ENCODE peak calls at places on chromosomes 1 and 21, in six cellular contexts. E, S, G, N, J and Z are unnamed samples.

GRCh38 chr1:75712306-75712705 is 12.2 kb upstream of the ACADM start:
- DNase-seq in E (no peak), S (no peak), J (no peak), N (no peak), G (no peak), Z (no peak)

GRCh38 chr1:93171549-93172050 is 8.6 kb downstream of the TMED5 start:
- DNase-seq in N (no peak), E (no peak), S (peak), J (no peak), G (no peak), Z (no peak)

GRCh38 chr1:173009597-173009996 is 41.1 kb downstream of the TNFSF18 start:
- DNase-seq in J (no peak), S (no peak), N (no peak), E (no peak), G (no peak), Z (no peak)

GRCh38 chr21:39687069-39687468 is 57.9 kb upstream of the IGSF5 start:
- DNase-seq in N (no peak), G (no peak), S (no peak), J (no peak), E (no peak), Z (no peak)

GRCh38 chr1:17618558-17619247 is 79.2 kb downstream of the ARHGEF10L start:
- DNase-seq in G (no peak), J (no peak), N (no peak), E (no peak), S (no peak), Z (no peak)

GRCh38 chr1:201881617-201882016 is 7.1 kb upstream of the SHISA4 start:
- DNase-seq in G (no peak), E (no peak), S (no peak), N (no peak), J (no peak), Z (no peak)

GRCh38 chr1:221555689-221556433 is 186.0 kb downstream of the DUSP10 start:
- DNase-seq in J (no peak), G (no peak), N (peak), E (no peak), S (no peak), Z (no peak)

GRCh38 chr1:46469846-46470245 is 19.8 kb upstream of the DMBX1 start:
- DNase-seq in N (no peak), G (no peak), S (no peak), J (no peak), E (no peak), Z (no peak)

GRCh38 chr1:41423511-41424191 is 60.8 kb downstream of the EDN2 start:
- DNase-seq in E (peak), G (no peak), S (no peak), J (peak), N (no peak), Z (no peak)

GRCh38 chr1:21216835-21217811 is 40.4 kb upstream of the EIF4G3 start:
- DNase-seq in J (peak), N (peak), E (peak), S (peak), G (no peak), Z (no peak)

GRCh38 chr1:198656500-198656932 is 17.7 kb downstream of the PTPRC start:
- DNase-seq in S (no peak), J (peak), G (no peak), E (no peak), N (no peak), Z (no peak)

GRCh38 chr1:156086256-156086662 is 4.0 kb upstream of the MEX3A start:
- DNase-seq in J (no peak), E (no peak), G (no peak), N (peak), S (peak), Z (no peak)

GRCh38 chr1:193434319-193434718 is 247.9 kb upstream of the B3GALT2 start:
- DNase-seq in S (peak), N (no peak), G (no peak), J (no peak), E (no peak), Z (no peak)

GRCh38 chr1:43980255-43981134 is 1.5 kb downstream of the B4GALT2 start:
- DNase-seq in J (peak), E (no peak), N (peak), S (peak), G (no peak), Z (no peak)

GRCh38 chr1:2429780-2430591 is 17.6 kb upstream of the PEX10 start:
- DNase-seq in J (no peak), S (no peak), E (peak), N (no peak), G (no peak), Z (no peak)

GRCh38 chr21:38494254-38494648 is 4.0 kb downstream of the ERG start:
- DNase-seq in G (no peak), E (no peak), S (no peak), J (no peak), N (no peak), Z (no peak)

GRCh38 chr1:209844695-209845404 is 17.1 kb downstream of the UTP25 start:
- DNase-seq in G (no peak), E (no peak), J (no peak), N (no peak), S (no peak), Z (no peak)

GRCh38 chr1:193077991-193078390 is 18.6 kb downstream of the RO60 start:
- DNase-seq in J (no peak), E (no peak), S (no peak), N (no peak), G (no peak), Z (no peak)

GRCh38 chr1:171643156-171643555 is 9.3 kb downstream of the MYOC start:
- DNase-seq in G (no peak), S (no peak), N (no peak), J (no peak), E (no peak), Z (no peak)

GRCh38 chr1:19067187-19067911 is 110.9 kb upstream of the IFFO2 start:
- DNase-seq in G (no peak), N (no peak), J (no peak), S (no peak), E (peak), Z (peak)

GRCh38 chr21:41680444-41681335 is 86.2 kb downstream of the RIPK4 start:
- DNase-seq in J (no peak), E (no peak), N (no peak), G (no peak), S (no peak), Z (no peak)

GRCh38 chr21:45588086-45588825 is 46.0 kb upstream of the SLC19A1 start:
- DNase-seq in N (no peak), J (no peak), G (no peak), E (no peak), S (no peak), Z (no peak)

GRCh38 chr1:183433703-183434102 is 15.5 kb upstream of the NMNAT2 start:
- DNase-seq in E (no peak), G (no peak), J (no peak), S (no peak), N (no peak), Z (no peak)

GRCh38 chr1:187146388-187146787 is 317.6 kb downstream of the PLA2G4A start:
- DNase-seq in N (no peak), E (no peak), S (no peak), J (no peak), G (no peak), Z (no peak)

GRCh38 chr21:44392916-44393315 is 39.5 kb downstream of the TRPM2 start:
- DNase-seq in G (no peak), S (no peak), N (no peak), E (no peak), J (no peak), Z (no peak)

GRCh38 chr1:8374812-8375211 is 56.9 kb downstream of the SLC45A1 start:
- DNase-seq in J (no peak), G (no peak), N (no peak), E (peak), S (peak), Z (no peak)

GRCh38 chr1:6246497-6247295 is 2.7 kb downstream of the HES3 start:
- DNase-seq in N (peak), G (no peak), J (peak), S (peak), E (peak), Z (peak)

GRCh38 chr1:9319789-9320519 is 27.3 kb downstream of the SPSB1 start:
- DNase-seq in J (no peak), G (no peak), S (no peak), N (no peak), E (no peak), Z (no peak)

GRCh38 chr1:32626176-32626575 is 24.2 kb downstream of the ZBTB8OS start:
- DNase-seq in E (no peak), J (no peak), S (peak), G (no peak), N (no peak), Z (no peak)

GRCh38 chr1:28640766-28641165 is 2.1 kb downstream of the TAF12 start:
- DNase-seq in J (no peak), N (peak), E (no peak), S (peak), G (no peak), Z (no peak)

GRCh38 chr1:28646040-28646439 is 2.4 kb upstream of the RNU11 start:
- DNase-seq in E (no peak), J (peak), N (peak), G (no peak), S (peak), Z (no peak)

GRCh38 chr1:28642056-28642846 is 616 bp downstream of the TAF12 start:
- DNase-seq in E (no peak), N (no peak), G (no peak), J (peak), S (peak), Z (peak)

GRCh38 chr1:28648493-28649238 is at the start of gene RNU11:
- DNase-seq in N (peak), J (peak), G (peak), S (peak), E (peak), Z (peak)

DNA sequence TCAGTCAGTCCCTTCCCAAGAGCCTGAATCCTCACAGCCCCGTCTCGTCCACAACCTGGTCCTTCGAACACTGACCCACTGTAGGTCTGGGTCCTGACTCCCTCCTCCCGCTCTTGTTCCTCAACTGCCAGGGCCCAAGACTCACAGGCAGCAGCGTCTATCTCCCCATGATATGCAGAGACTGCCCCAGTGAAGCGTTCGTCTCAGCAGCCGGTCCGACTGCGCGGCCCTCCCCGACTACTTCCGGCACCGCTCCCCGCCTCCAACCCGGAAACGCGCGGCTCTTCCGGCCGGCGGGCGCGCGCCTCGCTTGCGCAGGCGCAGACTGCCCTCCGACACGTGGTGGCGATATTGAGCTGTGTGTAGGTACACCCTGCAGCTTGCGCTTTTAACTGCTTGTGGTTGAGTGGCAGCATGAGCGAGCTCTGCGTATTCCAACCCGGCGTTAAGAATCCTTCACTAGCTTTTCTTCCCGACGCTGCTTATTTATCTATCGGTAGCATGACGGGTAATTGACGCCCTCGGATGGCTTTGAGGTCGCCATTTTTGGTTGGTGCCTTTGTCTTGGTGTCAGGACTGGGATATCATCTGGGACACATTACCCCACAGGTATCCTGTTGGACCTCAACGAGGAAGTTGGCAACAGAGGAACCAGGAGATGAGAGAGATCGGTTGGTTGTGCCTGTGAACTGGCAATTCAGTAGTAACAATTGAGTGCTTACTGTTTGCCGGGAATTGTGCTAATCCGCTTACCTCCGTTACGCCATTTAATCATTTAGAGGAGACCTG is at the start of gene TAF12:
- DNase-seq in N (peak), E (peak), S (peak), G (peak), J (peak), Z (peak)
- H2AK5ac ChIP-seq in N (peak), E (no peak), S (peak), G (no peak), J (peak), Z (no peak)

DNA sequence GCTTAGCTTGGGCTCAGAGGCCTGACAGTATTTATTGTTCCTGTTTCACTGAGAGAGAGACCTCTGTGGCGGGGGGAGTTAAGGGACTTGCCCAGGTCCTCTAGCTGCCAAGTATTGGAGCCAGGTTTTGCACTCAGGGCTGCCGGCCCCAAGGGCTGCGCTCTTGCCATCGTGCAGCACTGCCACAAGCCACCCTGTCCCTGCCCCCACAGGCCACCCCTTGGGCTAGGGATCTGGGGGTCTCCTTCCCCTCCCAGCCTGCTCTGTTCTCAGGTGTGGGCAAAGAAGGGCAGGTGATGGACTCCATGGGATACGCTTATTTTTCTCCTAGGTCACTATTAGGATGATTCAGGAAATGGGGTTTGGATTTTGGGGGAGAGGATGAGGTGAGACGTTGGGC is 8.7 kb downstream of the KIAA1614 start:
- DNase-seq in J (no peak), N (no peak), E (no peak), S (no peak), G (no peak), Z (no peak)
- H3K4ac ChIP-seq in J (no peak), N (no peak), E (no peak), S (no peak), G (no peak), Z (peak)

GRCh38 chr1:53842347-53842746 is 4.3 kb upstream of the NDC1 start:
- DNase-seq in S (no peak), J (no peak), N (no peak), G (no peak), E (no peak), Z (no peak)

GRCh38 chr1:53835491-53835890 is 2.6 kb downstream of the NDC1 start:
- DNase-seq in E (no peak), G (no peak), N (peak), J (no peak), S (peak), Z (no peak)

GRCh38 chr1:53834776-53835175 is 3.3 kb downstream of the NDC1 start:
- DNase-seq in J (no peak), E (no peak), N (no peak), G (no peak), S (no peak), Z (no peak)

GRCh38 chr1:53837924-53838653 is at the start of gene NDC1:
- DNase-seq in S (peak), N (peak), J (peak), E (peak), G (peak), Z (peak)

DNA sequence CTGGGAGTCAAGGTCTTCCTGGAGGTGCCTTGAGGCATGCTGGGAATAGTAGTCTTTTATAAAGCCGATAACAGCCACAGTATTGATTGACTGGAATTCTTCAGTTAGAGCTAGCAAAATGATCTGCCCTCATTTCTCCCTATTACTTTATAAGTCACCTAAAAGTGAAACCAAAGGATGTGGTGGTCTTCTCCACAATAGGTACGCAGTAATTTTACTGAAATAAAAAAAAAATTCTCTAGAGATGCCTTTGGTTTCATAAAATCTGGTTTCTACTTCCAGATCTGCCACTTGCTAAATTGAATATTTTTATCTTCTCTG is 518 bp upstream of the NDC1 start:
- DNase-seq in E (no peak), G (no peak), J (no peak), N (no peak), S (no peak), Z (no peak)
- H2AFZ ChIP-seq in E (no peak), G (no peak), J (no peak), N (no peak), S (peak), Z (peak)

DNA sequence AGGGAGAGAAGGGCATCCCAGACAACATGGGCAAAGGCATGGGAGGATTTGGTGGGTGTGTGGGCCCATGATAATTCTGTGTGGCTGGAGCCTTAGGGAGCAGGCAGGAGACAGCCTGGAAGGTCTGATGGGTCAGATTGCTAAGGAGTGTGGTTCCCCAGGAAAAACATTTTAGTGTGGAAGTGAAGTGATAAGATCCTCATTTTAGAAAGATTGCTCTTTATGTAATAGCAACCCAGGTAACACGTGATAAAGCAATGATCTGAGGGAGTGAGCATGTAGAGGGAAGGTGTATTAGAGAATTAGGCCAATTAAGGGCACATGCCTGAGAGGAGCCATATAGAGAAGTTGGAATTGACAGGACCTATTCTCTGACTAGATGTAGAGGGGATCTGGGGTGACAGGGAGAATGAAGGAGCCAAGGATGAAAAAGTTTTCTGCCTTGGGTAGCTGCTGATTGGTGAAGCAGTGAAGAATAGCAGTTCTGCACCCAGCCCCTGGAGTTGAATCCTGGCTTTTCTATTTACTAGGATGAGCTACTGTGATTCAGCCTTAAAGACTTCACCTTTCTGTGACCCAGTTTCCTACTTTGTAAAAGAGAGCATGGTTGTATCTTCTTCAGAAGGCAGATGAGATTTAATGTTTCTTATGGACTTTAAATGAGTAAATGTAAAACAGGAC is 18.7 kb upstream of the SLAMF6 start:
- DNase-seq in G (no peak), N (peak), E (no peak), J (no peak), S (no peak), Z (no peak)
- H2AK5ac ChIP-seq in G (no peak), N (peak), E (no peak), J (no peak), S (no peak), Z (no peak)